ENCODE peak calls at places on chromosomes 6 and 20, in five cellular contexts. G is astrocyte of the spinal cord; U is right lobe of liver; B is CD8-positive, alpha-beta T cell; P is amniotic stem cell. M is an unnamed sample.

GRCh38 chr20:63574829-63575720 is 1.0 kb upstream of the HELZ2 start:
- DNase-seq in P (no peak), G (no peak), U (no peak), B (no peak), M (no peak)

GRCh38 chr6:1611322-1611571 is 1.5 kb downstream of the FOXC1 start:
- DNase-seq in U (no peak), G (no peak), P (no peak), B (no peak), M (no peak)

GRCh38 chr6:158910484-158911075 is 89.4 kb downstream of the RSPH3 start:
- DNase-seq in P (no peak), B (no peak), U (no peak), G (peak; percentile 8), M (no peak)

GRCh38 chr6:122154912-122155516 is 244.4 kb upstream of the HSF2 start:
- DNase-seq in B (no peak), G (no peak), P (no peak), U (no peak), M (no peak)

GRCh38 chr6:9646346-9647042 is 768.4 kb downstream of the TFAP2A start:
- DNase-seq in U (no peak), B (no peak), P (no peak), G (no peak), M (no peak)

GRCh38 chr6:85421963-85422362 is 27.9 kb upstream of the NT5E start:
- DNase-seq in U (no peak), G (peak; percentile 53), B (no peak), P (peak; percentile 44), M (no peak)

GRCh38 chr6:118971682-118972081 is 36.7 kb upstream of the MCM9 start:
- DNase-seq in B (no peak), P (no peak), G (no peak), U (no peak), M (no peak)

GRCh38 chr6:147063469-147064031 is 140.7 kb upstream of the STXBP5 start:
- DNase-seq in B (no peak), P (no peak), U (no peak), G (peak; percentile 92), M (no peak)

GRCh38 chr6:15405111-15405510 is 159.2 kb downstream of the JARID2 start:
- DNase-seq in P (no peak), B (no peak), U (no peak), G (no peak), M (no peak)

GRCh38 chr6:126253421-126253820 is 86.5 kb upstream of the CENPW start:
- DNase-seq in B (no peak), U (no peak), G (no peak), P (no peak), M (no peak)

GRCh38 chr20:53722515-53723036 is 128.9 kb upstream of the ZNF217 start:
- DNase-seq in P (no peak), B (no peak), U (no peak), G (no peak), M (no peak)

GRCh38 chr20:44302026-44302669 is 8.9 kb downstream of the FITM2 start:
- DNase-seq in G (no peak), U (no peak), B (no peak), P (no peak), M (no peak)

GRCh38 chr20:19969106-19969505 is 48.1 kb upstream of the NAA20 start:
- DNase-seq in B (no peak), G (no peak), P (no peak), U (no peak), M (no peak)

GRCh38 chr20:23049933-23050838 is 714 bp upstream of the THBD start:
- DNase-seq in G (peak; percentile 24), U (peak; percentile 67), P (no peak), B (no peak), M (peak; percentile 89)

GRCh38 chr6:107987805-107988204 is 29.8 kb upstream of the SEC63 start:
- DNase-seq in B (no peak), P (no peak), G (no peak), U (no peak), M (no peak)

M was measured in coronary artery.